ENCODE peak calls at places on chromosomes 5 and 9, in four cellular contexts. One of them, this sample, is unnamed.

GRCh38 chr9:127980056-127980705 is 608 bp downstream of the EEIG1 start:
- DNase-seq in prostate gland: peak
- DNase-seq in A549: no peak
- DNase-seq in transverse colon: peak
- DNase-seq in this sample: peak

GRCh38 chr9:129813661-129814060 is 10.3 kb downstream of the TOR1A start:
- DNase-seq in prostate gland: no peak
- DNase-seq in A549: no peak
- DNase-seq in transverse colon: no peak
- DNase-seq in this sample: no peak

GRCh38 chr9:90300901-90301688 is 341.5 kb downstream of the DIRAS2 start:
- DNase-seq in prostate gland: no peak
- DNase-seq in A549: peak
- DNase-seq in transverse colon: peak
- DNase-seq in this sample: no peak

GRCh38 chr5:178940569-178941360 is at the start of gene ZNF454:
- DNase-seq in prostate gland: peak
- DNase-seq in A549: no peak
- DNase-seq in transverse colon: peak
- DNase-seq in this sample: peak

GRCh38 chr5:160230686-160231527 is 1.6 kb downstream of the FABP6 start:
- DNase-seq in prostate gland: peak
- DNase-seq in A549: no peak
- DNase-seq in transverse colon: no peak
- DNase-seq in this sample: no peak

GRCh38 chr5:74576941-74577456 is 63.5 kb downstream of the ENC1 start:
- DNase-seq in prostate gland: no peak
- DNase-seq in A549: no peak
- DNase-seq in transverse colon: no peak
- DNase-seq in this sample: no peak

GRCh38 chr5:56680731-56681130 is 134.6 kb upstream of the MAP3K1 start:
- DNase-seq in prostate gland: no peak
- DNase-seq in A549: no peak
- DNase-seq in transverse colon: no peak
- DNase-seq in this sample: no peak

GRCh38 chr5:133930061-133930823 is 38.2 kb downstream of the C5orf15 start:
- DNase-seq in prostate gland: no peak
- DNase-seq in A549: no peak
- DNase-seq in transverse colon: peak
- DNase-seq in this sample: no peak

GRCh38 chr5:77168884-77169254 is 41.6 kb upstream of the PDE8B start:
- DNase-seq in prostate gland: peak
- DNase-seq in A549: peak
- DNase-seq in transverse colon: peak
- DNase-seq in this sample: no peak

GRCh38 chr9:14428781-14429230 is 114.9 kb upstream of the NFIB start:
- DNase-seq in prostate gland: peak
- DNase-seq in A549: peak
- DNase-seq in transverse colon: peak
- DNase-seq in this sample: no peak

GRCh38 chr5:150757087-150757649 is 1.6 kb downstream of the DCTN4 start:
- DNase-seq in prostate gland: no peak
- DNase-seq in A549: no peak
- DNase-seq in transverse colon: no peak
- DNase-seq in this sample: no peak

GRCh38 chr5:150759334-150759583 is 442 bp upstream of the DCTN4 start:
- DNase-seq in prostate gland: no peak
- DNase-seq in A549: no peak
- DNase-seq in transverse colon: no peak
- DNase-seq in this sample: no peak

GRCh38 chr5:150758534-150759333 is at the start of gene DCTN4:
- DNase-seq in prostate gland: peak
- DNase-seq in A549: peak
- DNase-seq in transverse colon: peak
- DNase-seq in this sample: peak

GRCh38 chr5:150762216-150762615 is 3.4 kb upstream of the DCTN4 start:
- DNase-seq in prostate gland: no peak
- DNase-seq in A549: no peak
- DNase-seq in transverse colon: no peak
- DNase-seq in this sample: no peak

DNA sequence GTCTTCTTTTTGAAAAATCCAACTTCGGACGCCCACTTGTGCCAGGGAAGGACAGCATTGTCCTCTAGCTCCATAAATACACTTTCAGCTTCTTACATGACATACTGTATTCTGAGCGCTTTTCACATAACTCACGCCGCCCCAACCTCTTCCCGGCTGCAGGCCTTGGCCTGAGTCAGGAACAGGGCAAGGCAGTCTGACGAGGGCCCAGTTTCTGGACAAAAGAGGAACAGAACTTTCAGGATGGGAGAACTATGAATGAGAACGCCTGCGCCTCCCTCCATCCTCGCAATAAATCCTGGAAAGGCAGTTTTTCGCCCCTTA is 645 bp downstream of the DCTN4 start:
- DNase-seq in prostate gland: no peak
- DNase-seq in A549: no peak
- DNase-seq in transverse colon: no peak
- DNase-seq in this sample: no peak
- TF ChIP-seq POLR2A in prostate gland: no peak
- TF ChIP-seq POLR2A in A549: no peak
- TF ChIP-seq POLR2A in transverse colon: peak
- TF ChIP-seq POLR2A in this sample: no peak

DNA sequence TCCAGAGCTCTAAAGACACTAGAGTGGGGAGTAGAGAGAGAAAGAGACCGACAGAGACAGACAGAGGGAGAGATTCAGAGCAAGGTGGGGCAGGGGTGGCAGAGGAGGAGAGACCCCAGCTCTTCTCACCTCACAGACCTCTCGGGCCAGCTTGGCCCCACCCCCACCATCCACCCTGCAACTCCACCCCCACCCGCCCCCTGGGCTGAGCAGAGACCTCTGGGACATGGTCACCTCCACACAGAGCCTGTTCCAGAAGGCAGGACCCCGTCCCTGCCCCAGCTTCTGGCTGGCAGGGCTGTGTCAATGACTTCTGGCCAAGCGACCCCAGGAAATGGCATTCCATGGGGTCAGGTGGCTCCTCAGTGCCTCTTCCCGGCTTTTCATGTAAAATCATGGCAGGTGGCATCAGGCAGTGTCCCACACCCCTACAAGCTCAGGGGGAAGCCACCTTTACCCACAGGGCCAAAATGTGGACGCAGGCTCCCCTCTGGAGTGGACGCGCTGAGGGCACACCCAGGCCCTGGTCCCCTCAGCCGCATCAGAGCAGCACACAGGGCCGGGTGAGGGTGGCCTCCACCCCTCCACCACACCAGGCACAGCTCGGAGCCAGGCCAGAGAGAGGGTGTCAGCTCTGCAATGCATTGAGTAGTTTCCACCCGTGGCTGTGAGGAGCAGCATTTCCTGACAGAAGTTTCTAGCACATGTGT is 131.2 kb upstream of the LPCAT1 start:
- DNase-seq in prostate gland: no peak
- DNase-seq in A549: no peak
- DNase-seq in transverse colon: no peak
- DNase-seq in this sample: no peak
- TF ChIP-seq POLR2A in prostate gland: no peak
- TF ChIP-seq POLR2A in A549: no peak
- TF ChIP-seq POLR2A in transverse colon: no peak
- TF ChIP-seq POLR2A in this sample: no peak

GRCh38 chr5:84682531-84682930 is 297.9 kb upstream of the EDIL3 start:
- DNase-seq in prostate gland: no peak
- DNase-seq in A549: no peak
- DNase-seq in transverse colon: no peak
- DNase-seq in this sample: no peak
- TF ChIP-seq POLR2A in prostate gland: no peak
- TF ChIP-seq POLR2A in A549: no peak
- TF ChIP-seq POLR2A in transverse colon: no peak
- TF ChIP-seq POLR2A in this sample: no peak

GRCh38 chr5:176530406-176530982 is 6.7 kb downstream of the RNF44 start:
- DNase-seq in prostate gland: no peak
- DNase-seq in A549: no peak
- DNase-seq in transverse colon: no peak
- DNase-seq in this sample: peak
- TF ChIP-seq POLR2A in prostate gland: no peak
- TF ChIP-seq POLR2A in A549: no peak
- TF ChIP-seq POLR2A in transverse colon: no peak
- TF ChIP-seq POLR2A in this sample: no peak

DNA sequence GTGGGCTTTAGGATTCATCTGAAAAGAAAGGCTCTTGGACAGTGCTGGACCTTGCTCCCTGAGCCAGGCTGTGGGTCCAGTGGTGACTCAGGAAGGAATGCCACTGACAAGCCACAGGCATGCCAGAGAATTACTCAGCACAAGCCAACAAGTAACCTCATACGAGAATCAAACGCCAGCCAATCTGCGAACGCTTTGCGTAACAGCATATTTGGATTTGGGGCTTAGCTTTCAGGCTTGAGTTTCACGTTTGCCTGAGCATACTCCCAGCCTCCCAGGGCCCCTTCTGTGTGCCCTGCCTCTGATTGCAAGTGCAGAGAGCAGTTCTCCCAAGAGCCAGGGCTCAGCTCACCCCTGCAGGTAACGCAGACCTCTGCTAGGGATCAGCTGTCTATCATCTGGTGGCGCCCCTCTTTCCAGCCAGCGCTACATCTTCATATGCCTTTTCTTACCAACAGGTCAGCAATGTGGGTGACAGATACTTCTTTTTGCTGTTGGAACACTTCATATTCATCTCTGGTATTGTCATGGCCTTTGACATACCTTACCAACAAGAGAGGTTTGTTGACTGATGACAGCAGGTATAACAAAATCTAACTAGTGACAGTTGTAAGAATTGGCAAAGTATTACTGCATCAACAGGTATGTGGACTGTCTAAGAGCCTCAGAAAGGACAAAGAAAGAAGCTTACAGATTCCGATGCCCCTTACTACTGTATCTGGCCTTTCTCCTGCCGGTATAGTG is 30.1 kb upstream of the ZSWIM6 start:
- DNase-seq in prostate gland: peak
- DNase-seq in A549: peak
- DNase-seq in transverse colon: peak
- DNase-seq in this sample: no peak
- TF ChIP-seq POLR2A in prostate gland: peak
- TF ChIP-seq POLR2A in A549: no peak
- TF ChIP-seq POLR2A in transverse colon: peak
- TF ChIP-seq POLR2A in this sample: no peak

This sample was measured in spleen.